ENCODE peak calls at places on chromosomes 12 and 14, in five cellular contexts. One of them, this sample, is unnamed.

GRCh38 chr14:22786685-22787084 is 20.2 kb downstream of the OXA1L start:
- DNase-seq in fibroblast of lung: no peak
- DNase-seq in HFF-Myc: no peak
- DNase-seq in colonic mucosa: no peak
- DNase-seq in PC-3: no peak
- DNase-seq in this sample: no peak

GRCh38 chr12:68611094-68611818 is 557 bp downstream of the RAP1B start:
- DNase-seq in fibroblast of lung: peak
- DNase-seq in HFF-Myc: no peak
- DNase-seq in colonic mucosa: peak
- DNase-seq in PC-3: peak
- DNase-seq in this sample: no peak

GRCh38 chr12:125186471-125187147 is 121.4 kb downstream of the AACS start:
- DNase-seq in fibroblast of lung: no peak
- DNase-seq in HFF-Myc: no peak
- DNase-seq in colonic mucosa: no peak
- DNase-seq in PC-3: no peak
- DNase-seq in this sample: no peak

GRCh38 chr12:113961921-113962710 is 4.0 kb downstream of the RBM19 start:
- DNase-seq in fibroblast of lung: peak
- DNase-seq in HFF-Myc: peak
- DNase-seq in colonic mucosa: no peak
- DNase-seq in PC-3: peak
- DNase-seq in this sample: no peak

GRCh38 chr12:103879878-103880277 is 38.8 kb upstream of the NT5DC3 start:
- DNase-seq in fibroblast of lung: no peak
- DNase-seq in HFF-Myc: no peak
- DNase-seq in colonic mucosa: no peak
- DNase-seq in PC-3: no peak
- DNase-seq in this sample: no peak

GRCh38 chr12:4379410-4379809 is at the start of gene FGF23:
- DNase-seq in fibroblast of lung: peak
- DNase-seq in HFF-Myc: peak
- DNase-seq in colonic mucosa: no peak
- DNase-seq in PC-3: peak
- DNase-seq in this sample: no peak

GRCh38 chr12:50842637-50843493 is at the start of gene TMPRSS12:
- DNase-seq in fibroblast of lung: no peak
- DNase-seq in HFF-Myc: no peak
- DNase-seq in colonic mucosa: peak
- DNase-seq in PC-3: no peak
- DNase-seq in this sample: no peak

GRCh38 chr12:41604830-41605229 is 416.7 kb downstream of the PDZRN4 start:
- DNase-seq in fibroblast of lung: peak
- DNase-seq in HFF-Myc: no peak
- DNase-seq in colonic mucosa: no peak
- DNase-seq in PC-3: no peak
- DNase-seq in this sample: no peak

GRCh38 chr14:94542111-94542810 is 19.0 kb upstream of the SERPINA4 start:
- DNase-seq in fibroblast of lung: peak
- DNase-seq in HFF-Myc: peak
- DNase-seq in colonic mucosa: no peak
- DNase-seq in PC-3: peak
- DNase-seq in this sample: peak

GRCh38 chr12:104827587-104827986 is 130.5 kb downstream of the SLC41A2 start:
- DNase-seq in fibroblast of lung: no peak
- DNase-seq in HFF-Myc: no peak
- DNase-seq in colonic mucosa: no peak
- DNase-seq in PC-3: peak
- DNase-seq in this sample: no peak

DNA sequence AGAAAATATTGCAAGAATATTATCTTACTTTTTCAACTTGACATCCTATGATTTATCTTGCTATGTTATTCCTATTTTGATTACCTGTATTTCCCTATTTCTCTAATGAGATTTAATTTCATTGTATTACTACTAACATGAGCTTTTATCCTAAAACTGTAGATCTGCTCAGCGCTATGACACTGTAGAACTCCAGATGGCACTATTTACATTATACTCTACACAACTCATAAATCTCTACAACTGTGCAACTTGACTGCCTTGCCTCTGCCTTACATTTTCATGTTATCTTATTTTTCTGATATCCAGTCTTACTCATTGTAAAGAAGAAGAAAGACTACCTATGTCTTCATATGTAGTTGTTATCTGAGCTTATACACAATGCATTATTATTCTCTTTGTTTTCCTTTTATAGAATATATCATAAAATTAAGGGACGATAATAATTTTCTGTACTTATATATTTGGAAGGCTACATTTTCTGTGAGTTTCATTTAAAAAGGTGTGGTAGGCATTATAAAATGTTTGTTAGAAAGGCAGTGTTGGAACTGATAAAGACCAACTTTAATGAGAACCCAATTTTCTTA is 24.1 kb downstream of the NUP37 start:
- DNase-seq in fibroblast of lung: peak
- DNase-seq in HFF-Myc: no peak
- DNase-seq in colonic mucosa: no peak
- DNase-seq in PC-3: peak
- DNase-seq in this sample: no peak
- TF ChIP-seq CTCF in fibroblast of lung: peak
- TF ChIP-seq CTCF in HFF-Myc: peak
- TF ChIP-seq CTCF in colonic mucosa: peak
- TF ChIP-seq CTCF in PC-3: peak
- TF ChIP-seq CTCF in this sample: peak

DNA sequence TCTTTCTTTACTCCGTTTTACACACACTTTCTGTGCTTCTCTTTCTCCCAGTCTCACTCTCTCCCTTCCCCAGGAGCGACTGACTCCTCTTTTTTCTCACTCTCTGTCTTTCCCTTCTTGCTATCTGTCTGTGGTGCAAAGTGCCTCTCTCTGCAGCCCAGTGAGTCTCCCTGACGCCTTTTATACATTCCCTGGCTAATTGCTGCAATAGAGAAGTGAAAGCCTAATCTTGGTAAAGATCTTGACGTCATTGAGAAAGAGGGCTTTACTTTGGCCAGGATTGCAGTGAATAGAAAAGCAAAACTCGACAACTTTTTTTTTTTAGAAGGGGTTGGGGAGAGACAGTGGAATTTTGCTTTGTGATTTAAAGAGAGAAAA is 710 bp upstream of the DIO2 start:
- DNase-seq in fibroblast of lung: peak
- DNase-seq in HFF-Myc: no peak
- DNase-seq in colonic mucosa: no peak
- DNase-seq in PC-3: no peak
- DNase-seq in this sample: peak
- H3K4me3 ChIP-seq in fibroblast of lung: peak
- H3K4me3 ChIP-seq in HFF-Myc: peak
- H3K4me3 ChIP-seq in colonic mucosa: no peak
- H3K4me3 ChIP-seq in PC-3: peak
- H3K4me3 ChIP-seq in this sample: peak

DNA sequence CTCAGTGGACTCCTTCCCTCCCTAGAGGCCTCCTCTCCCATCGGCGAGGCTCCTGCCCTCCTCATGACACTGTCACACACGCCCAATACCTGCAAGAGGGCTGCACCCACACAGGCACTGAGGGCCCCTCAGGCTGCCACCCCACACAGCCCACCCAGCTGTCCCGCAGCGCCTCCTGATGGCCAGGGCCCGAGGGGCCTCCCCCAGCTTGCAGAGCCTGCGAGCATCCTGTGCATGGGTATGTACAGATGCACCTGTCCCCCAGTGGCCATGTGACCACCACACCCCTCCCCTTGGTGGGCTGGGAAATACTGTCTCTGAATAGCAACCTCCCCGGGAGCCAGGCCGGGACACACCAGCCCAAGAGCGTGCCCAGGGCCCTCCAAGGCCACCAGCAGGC is 19.0 kb upstream of the NUDT14 start:
- DNase-seq in fibroblast of lung: no peak
- DNase-seq in HFF-Myc: no peak
- DNase-seq in colonic mucosa: no peak
- DNase-seq in PC-3: no peak
- DNase-seq in this sample: no peak
- TF ChIP-seq CTCF in fibroblast of lung: no peak
- TF ChIP-seq CTCF in HFF-Myc: peak
- TF ChIP-seq CTCF in colonic mucosa: no peak
- TF ChIP-seq CTCF in PC-3: peak
- TF ChIP-seq CTCF in this sample: peak

GRCh38 chr14:61619494-61619893 is 75.8 kb upstream of the HIF1A start:
- DNase-seq in fibroblast of lung: no peak
- DNase-seq in HFF-Myc: no peak
- DNase-seq in colonic mucosa: no peak
- DNase-seq in PC-3: no peak
- DNase-seq in this sample: no peak
- H3K4me3 ChIP-seq in fibroblast of lung: no peak
- H3K4me3 ChIP-seq in HFF-Myc: no peak
- H3K4me3 ChIP-seq in colonic mucosa: no peak
- H3K4me3 ChIP-seq in PC-3: no peak
- H3K4me3 ChIP-seq in this sample: no peak

DNA sequence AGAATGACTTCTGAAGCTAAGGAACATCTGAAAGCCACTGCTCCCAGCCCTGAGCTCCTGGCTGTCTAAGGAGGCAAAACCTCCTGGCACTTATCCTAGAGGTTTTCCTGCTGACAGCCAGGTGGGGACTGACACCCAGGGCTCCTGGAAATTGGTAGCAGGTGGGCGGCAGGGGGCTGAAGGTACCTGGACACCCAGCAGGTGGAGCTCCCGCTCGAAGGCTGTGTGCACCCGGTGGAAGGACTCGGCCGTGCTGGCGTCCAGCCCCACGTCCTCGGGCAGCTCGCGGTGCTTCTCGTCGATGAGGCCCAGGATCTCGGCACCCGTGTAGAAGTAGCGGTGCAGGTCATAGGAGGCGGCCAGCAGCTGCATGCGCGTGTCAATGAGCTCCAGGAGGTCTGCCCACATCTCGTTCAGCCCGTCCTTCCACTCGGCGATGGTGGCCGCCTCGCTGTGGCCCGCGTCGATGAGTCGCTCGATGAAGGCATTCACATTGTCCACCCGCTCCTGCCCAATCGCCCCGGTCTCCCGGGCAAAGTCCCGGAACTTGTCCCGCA is 68.2 kb downstream of the PLEKHG3 start:
- DNase-seq in fibroblast of lung: no peak
- DNase-seq in HFF-Myc: no peak
- DNase-seq in colonic mucosa: no peak
- DNase-seq in PC-3: no peak
- DNase-seq in this sample: no peak
- TF ChIP-seq CTCF in fibroblast of lung: no peak
- TF ChIP-seq CTCF in HFF-Myc: no peak
- TF ChIP-seq CTCF in colonic mucosa: no peak
- TF ChIP-seq CTCF in PC-3: peak
- TF ChIP-seq CTCF in this sample: no peak

GRCh38 chr12:106986135-106986534 is 811 bp downstream of the MTERF2 start:
- DNase-seq in fibroblast of lung: no peak
- DNase-seq in HFF-Myc: no peak
- DNase-seq in colonic mucosa: no peak
- DNase-seq in PC-3: no peak
- DNase-seq in this sample: no peak

GRCh38 chr12:106986625-106987389 is at the start of gene MTERF2:
- DNase-seq in fibroblast of lung: peak
- DNase-seq in HFF-Myc: peak
- DNase-seq in colonic mucosa: peak
- DNase-seq in PC-3: peak
- DNase-seq in this sample: peak

GRCh38 chr12:106987846-106988245 is 900 bp upstream of the MTERF2 start:
- DNase-seq in fibroblast of lung: no peak
- DNase-seq in HFF-Myc: no peak
- DNase-seq in colonic mucosa: no peak
- DNase-seq in PC-3: no peak
- DNase-seq in this sample: no peak

GRCh38 chr12:106984588-106985137 is 2.3 kb downstream of the MTERF2 start:
- DNase-seq in fibroblast of lung: no peak
- DNase-seq in HFF-Myc: no peak
- DNase-seq in colonic mucosa: no peak
- DNase-seq in PC-3: no peak
- DNase-seq in this sample: no peak

GRCh38 chr12:106985479-106985878 is 1.5 kb downstream of the MTERF2 start:
- DNase-seq in fibroblast of lung: no peak
- DNase-seq in HFF-Myc: no peak
- DNase-seq in colonic mucosa: no peak
- DNase-seq in PC-3: no peak
- DNase-seq in this sample: no peak
- H3K4me3 ChIP-seq in fibroblast of lung: no peak
- H3K4me3 ChIP-seq in HFF-Myc: no peak
- H3K4me3 ChIP-seq in colonic mucosa: no peak
- H3K4me3 ChIP-seq in PC-3: peak
- H3K4me3 ChIP-seq in this sample: no peak